ENCODE peak calls at places on chromosomes 4 and X, in six cellular contexts. O is AG10803; U is WTC11; P is CD14-positive monocyte; B is CD8-positive, alpha-beta T cell; A is RWPE1. W is an unnamed sample.

GRCh38 chrX:154486396-154487207 is at the start of gene UBL4A:
- DNase-seq in O (peak), U (peak), B (peak), A (no peak), P (no peak), W (peak)

GRCh38 chrX:150364347-150365050 is 1.4 kb downstream of the MAMLD1 start:
- DNase-seq in A (no peak), P (no peak), U (peak), B (no peak), O (no peak), W (no peak)

GRCh38 chr4:167233523-167234387 is 539 bp downstream of the SPOCK3 start:
- DNase-seq in U (peak), O (no peak), P (no peak), A (no peak), B (no peak), W (no peak)

GRCh38 chr4:159395693-159396092 is 292.8 kb downstream of the RAPGEF2 start:
- DNase-seq in O (peak), A (no peak), U (no peak), P (no peak), B (no peak), W (no peak)

GRCh38 chr4:3863841-3864734 is 97.9 kb downstream of the ADRA2C start:
- DNase-seq in O (no peak), U (peak), A (no peak), B (no peak), P (no peak), W (no peak)

GRCh38 chr4:150127757-150128156 is 49.5 kb downstream of the DCLK2 start:
- DNase-seq in B (no peak), A (no peak), P (no peak), U (no peak), O (no peak), W (peak)

GRCh38 chr4:80173841-80174240 is 23.5 kb upstream of the PRDM8 start:
- DNase-seq in U (no peak), O (peak), A (peak), P (no peak), B (no peak), W (peak)

GRCh38 chrX:133570549-133570948 is 155.3 kb upstream of the GPC4 start:
- DNase-seq in U (no peak), A (no peak), O (peak), B (no peak), P (no peak), W (no peak)

GRCh38 chr4:173243321-173243720 is 74.7 kb downstream of the GALNT7 start:
- DNase-seq in A (peak), U (no peak), O (peak), P (no peak), B (no peak), W (peak)

GRCh38 chr4:157204634-157205244 is 15.8 kb upstream of the GRIA2 start:
- DNase-seq in U (peak), P (no peak), B (no peak), O (peak), A (no peak), W (no peak)

GRCh38 chr4:123616970-123617392 is 220.4 kb downstream of the SPRY1 start:
- DNase-seq in O (peak), P (peak), A (no peak), B (peak), U (no peak), W (peak)

GRCh38 chr4:27668001-27668400 is 807.4 kb downstream of the STIM2 start:
- DNase-seq in A (no peak), U (no peak), O (no peak), B (no peak), P (no peak), W (no peak)

GRCh38 chr4:21753084-21753760 is 195.3 kb downstream of the KCNIP4 start:
- DNase-seq in P (no peak), O (no peak), U (no peak), B (no peak), A (peak), W (no peak)

GRCh38 chr4:7817877-7818675 is 121.6 kb downstream of the AFAP1 start:
- DNase-seq in A (no peak), B (no peak), P (no peak), U (no peak), O (no peak), W (no peak)

GRCh38 chr4:101807351-101807750 is 16.8 kb downstream of the BANK1 start:
- DNase-seq in B (no peak), O (no peak), U (no peak), P (no peak), A (no peak), W (no peak)

GRCh38 chr4:100891808-100892207 is 374.0 kb upstream of the EMCN start:
- DNase-seq in U (no peak), B (no peak), A (no peak), P (no peak), O (no peak), W (no peak)

GRCh38 chrX:71184803-71185495 is 38.1 kb upstream of the GJB1 start:
- DNase-seq in U (no peak), A (no peak), P (no peak), O (no peak), B (no peak), W (no peak)

GRCh38 chr4:57109847-57110634 is at the start of gene IGFBP7:
- DNase-seq in U (peak), A (peak), P (no peak), B (no peak), O (peak), W (peak)

GRCh38 chrX:10104958-10105658 is 51.7 kb upstream of the CLCN4 start:
- DNase-seq in U (no peak), B (no peak), A (no peak), O (peak), P (no peak), W (no peak)

GRCh38 chr4:150515135-150515534 is 66.8 kb upstream of the MAB21L2 start:
- DNase-seq in P (no peak), B (no peak), A (no peak), O (no peak), U (no peak), W (no peak)

GRCh38 chrX:3738489-3738888 is 25.0 kb upstream of the PRKX start:
- DNase-seq in B (no peak), P (no peak), A (no peak), O (no peak), U (no peak), W (no peak)

GRCh38 chr4:76067652-76068286 is 6.7 kb upstream of the ART3 start:
- DNase-seq in O (peak), U (peak), P (no peak), B (peak), A (peak), W (peak)

GRCh38 chr4:168021666-168022065 is 70.7 kb upstream of the ANXA10 start:
- DNase-seq in O (no peak), A (peak), B (no peak), U (no peak), P (no peak), W (peak)

GRCh38 chr4:4913147-4913561 is 53.7 kb downstream of the MSX1 start:
- DNase-seq in U (no peak), A (no peak), O (no peak), P (no peak), B (no peak), W (no peak)

GRCh38 chr4:185215261-185215660 is 5.9 kb downstream of the SNX25 start:
- DNase-seq in A (no peak), P (no peak), O (peak), U (no peak), B (no peak), W (no peak)

GRCh38 chr4:105198541-105198940 is 51.9 kb downstream of the TET2 start:
- DNase-seq in A (no peak), O (peak), P (no peak), B (no peak), U (no peak), W (no peak)

GRCh38 chr4:105192910-105193309 is 46.2 kb downstream of the TET2 start:
- DNase-seq in U (no peak), B (no peak), O (no peak), A (no peak), P (no peak), W (no peak)

GRCh38 chr4:105194328-105195231 is 47.9 kb downstream of the TET2 start:
- DNase-seq in P (no peak), O (no peak), U (no peak), A (no peak), B (no peak), W (peak)

GRCh38 chr4:105197777-105198176 is 51.1 kb downstream of the TET2 start:
- DNase-seq in B (no peak), U (no peak), A (no peak), P (no peak), O (peak), W (no peak)

GRCh38 chr4:105196523-105197145 is 50.0 kb downstream of the TET2 start:
- DNase-seq in U (no peak), B (no peak), O (no peak), A (no peak), P (no peak), W (no peak)
- TF ChIP-seq CTCF in U (no peak), B (no peak), O (peak), A (no peak), P (peak), W (peak)

GRCh38 chrX:135973025-135973547 is 702 bp downstream of the MMGT1 start:
- DNase-seq in A (no peak), U (no peak), O (peak), B (no peak), P (no peak), W (peak)
- TF ChIP-seq CTCF in A (no peak), U (no peak), O (peak), B (no peak), P (no peak), W (no peak)

GRCh38 chrX:110418220-110418856 is 59.7 kb downstream of the RTL9 start:
- DNase-seq in A (no peak), P (no peak), B (no peak), U (peak), O (peak), W (peak)
- TF ChIP-seq CTCF in A (no peak), P (no peak), B (no peak), U (no peak), O (peak), W (peak)

DNA sequence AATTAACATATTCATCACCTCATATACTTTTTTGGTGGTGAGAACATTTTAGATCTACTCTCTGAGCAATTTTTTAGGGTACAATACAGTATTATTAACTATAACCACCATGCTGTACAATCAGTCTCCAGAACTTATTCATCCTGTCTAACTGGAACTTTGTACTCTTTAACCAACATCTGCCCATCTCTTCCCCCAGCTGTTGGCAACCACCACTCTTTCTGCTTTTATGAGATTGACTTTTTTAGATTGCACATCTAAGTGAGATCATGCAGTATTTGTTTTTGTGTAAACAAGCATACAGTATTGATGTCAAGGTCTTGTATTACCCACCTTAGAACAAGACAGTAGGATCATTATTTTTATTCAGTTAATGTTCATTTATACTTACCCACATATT is 516.8 kb downstream of the RPA4 start:
- DNase-seq in P (no peak), A (no peak), U (no peak), B (no peak), O (no peak), W (no peak)
- TF ChIP-seq CTCF in P (no peak), A (no peak), U (no peak), B (no peak), O (no peak), W (no peak)